ENCODE peak calls at places on chromosomes 5 and 9, in ten cellular contexts. P is stimulated activated CD8-positive, alpha-beta memory T cell treated with anti-CD3 and anti-CD28 coated beads, Interleukin-4, amount 100 ng/mL, for 24 hours; J is Karpas-422; K is ACHN; S is stimulated activated naive CD8-positive, alpha-beta T cell treated with anti-CD3 and anti-CD28 coated beads, Interleukin-15, amount 100 ng/mL, for 72 hours; C is upper lobe of right lung; R is AG08396; E is NCI-H460; Y is mammary epithelial cell; L is bronchial epithelial cell. F is an unnamed sample.

GRCh38 chr9:22170162-22170932 is 161.2 kb upstream of the CDKN2B start:
- DNase-seq in P (no peak), J (peak; percentile 39), K (no peak), S (no peak), C (no peak), R (no peak), E (peak; percentile 80), Y (peak; percentile 68), L (peak; percentile 82), F (no peak)

GRCh38 chr5:33891731-33892418 is at the start of gene ADAMTS12:
- DNase-seq in P (no peak), J (no peak), K (no peak), S (no peak), C (peak; percentile 68), R (peak; percentile 83), E (no peak), Y (peak; percentile 49), L (no peak), F (peak; percentile 26)

GRCh38 chr9:14030350-14030823 is 283.6 kb downstream of the NFIB start:
- DNase-seq in P (no peak), J (no peak), K (no peak), S (no peak), C (no peak), R (peak; percentile 7), E (peak; percentile 62), Y (no peak), L (peak; percentile 75), F (peak; percentile 25)

GRCh38 chr9:126309427-126310179 is 17.0 kb upstream of the MVB12B start:
- DNase-seq in P (no peak), J (no peak), K (no peak), S (no peak), C (no peak), R (no peak), E (no peak), Y (no peak), L (no peak), F (no peak)

GRCh38 chr5:3216386-3216785 is 379.2 kb upstream of the IRX1 start:
- DNase-seq in P (no peak), J (no peak), K (no peak), S (no peak), C (no peak), R (no peak), E (no peak), Y (no peak), L (no peak), F (no peak)

GRCh38 chr5:67673180-67673579 is 476.6 kb upstream of the CD180 start:
- DNase-seq in P (no peak), J (no peak), K (no peak), S (no peak), C (no peak), R (no peak), E (no peak), Y (no peak), L (no peak), F (no peak)

GRCh38 chr9:84061613-84062205 is 81.1 kb downstream of the RMI1 start:
- DNase-seq in P (no peak), J (no peak), K (no peak), S (no peak), C (no peak), R (no peak), E (no peak), Y (no peak), L (no peak), F (no peak)

GRCh38 chr5:154677921-154678320 is 77.3 kb upstream of the LARP1 start:
- DNase-seq in P (no peak), J (no peak), K (no peak), S (no peak), C (no peak), R (no peak), E (no peak), Y (peak; percentile 29), L (peak; percentile 74), F (peak; percentile 27)

GRCh38 chr5:60779431-60779830 is 64.6 kb downstream of the ELOVL7 start:
- DNase-seq in P (no peak), J (no peak), K (no peak), S (no peak), C (no peak), R (no peak), E (no peak), Y (no peak), L (no peak), F (no peak)

GRCh38 chr9:74275872-74276508 is 221.1 kb upstream of the RORB start:
- DNase-seq in P (no peak), J (no peak), K (no peak), S (no peak), C (no peak), R (no peak), E (no peak), Y (no peak), L (no peak), F (no peak)

GRCh38 chr5:141641634-141642278 is 5.0 kb downstream of the RELL2 start:
- DNase-seq in P (no peak), J (no peak), K (peak; percentile 88), S (no peak), C (no peak), R (peak; percentile 70), E (peak; percentile 43), Y (peak; percentile 81), L (peak; percentile 87), F (peak; percentile 91)

GRCh38 chr5:157116483-157116954 is 7.7 kb upstream of the HAVCR2 start:
- DNase-seq in P (no peak), J (no peak), K (no peak), S (no peak), C (no peak), R (no peak), E (no peak), Y (no peak), L (no peak), F (no peak)

GRCh38 chr9:105069285-105070065 is 141.5 kb upstream of the ABCA1 start:
- DNase-seq in P (no peak), J (no peak), K (peak; percentile 19), S (no peak), C (no peak), R (no peak), E (no peak), Y (no peak), L (no peak), F (no peak)

GRCh38 chr5:541148-541887 is 17.1 kb upstream of the SLC9A3 start:
- DNase-seq in P (no peak), J (peak; percentile 66), K (no peak), S (no peak), C (peak; percentile 58), R (no peak), E (no peak), Y (no peak), L (no peak), F (no peak)

GRCh38 chr5:107063511-107063910 is 607.2 kb downstream of the EFNA5 start:
- DNase-seq in P (no peak), J (no peak), K (no peak), S (no peak), C (no peak), R (no peak), E (no peak), Y (peak; percentile 40), L (peak; percentile 82), F (peak; percentile 59)

GRCh38 chr5:123819818-123820217 is 307.8 kb downstream of the CSNK1G3 start:
- DNase-seq in P (no peak), J (no peak), K (no peak), S (no peak), C (no peak), R (peak; percentile 21), E (peak; percentile 99), Y (no peak), L (peak; percentile 67), F (peak; percentile 7)

GRCh38 chr9:137828527-137829259 is 48.9 kb upstream of the CACNA1B start:
- DNase-seq in P (no peak), J (peak; percentile 61), K (peak; percentile 23), S (no peak), C (no peak), R (peak; percentile 63), E (peak; percentile 4), Y (no peak), L (no peak), F (no peak)

GRCh38 chr9:34171753-34172535 is 6.9 kb upstream of the UBAP1 start:
- DNase-seq in P (no peak), J (peak; percentile 88), K (no peak), S (no peak), C (no peak), R (no peak), E (no peak), Y (no peak), L (no peak), F (no peak)

GRCh38 chr5:79702606-79703380 is 13.2 kb downstream of the CMYA5 start:
- DNase-seq in P (peak; percentile 13), J (peak; percentile 63), K (peak; percentile 4), S (no peak), C (no peak), R (peak; percentile 51), E (no peak), Y (peak; percentile 56), L (no peak), F (peak; percentile 32)

GRCh38 chr5:121296357-121296756 is 555.3 kb upstream of the FTMT start:
- DNase-seq in P (no peak), J (no peak), K (no peak), S (no peak), C (no peak), R (no peak), E (no peak), Y (no peak), L (no peak), F (no peak)

GRCh38 chr5:126137771-126138474 is 285.3 kb upstream of the GRAMD2B start:
- DNase-seq in P (no peak), J (no peak), K (no peak), S (no peak), C (no peak), R (no peak), E (no peak), Y (no peak), L (no peak), F (peak; percentile 13)

GRCh38 chr5:127406326-127407121 is 110.9 kb upstream of the PRRC1 start:
- DNase-seq in P (no peak), J (no peak), K (no peak), S (no peak), C (no peak), R (no peak), E (no peak), Y (no peak), L (no peak), F (no peak)

GRCh38 chr9:99345936-99346335 is 123.9 kb downstream of the SEC61B start:
- DNase-seq in P (no peak), J (no peak), K (no peak), S (no peak), C (no peak), R (no peak), E (no peak), Y (no peak), L (peak; percentile 80), F (peak; percentile 39)

GRCh38 chr5:97164846-97165245 is 18.2 kb downstream of the RIOK2 start:
- DNase-seq in P (no peak), J (no peak), K (no peak), S (no peak), C (no peak), R (peak; percentile 5), E (no peak), Y (peak; percentile 32), L (peak; percentile 61), F (peak; percentile 16)

GRCh38 chr5:171954721-171955120 is 51.7 kb downstream of the FBXW11 start:
- DNase-seq in P (no peak), J (no peak), K (peak; percentile 13), S (no peak), C (no peak), R (peak; percentile 22), E (no peak), Y (peak; percentile 28), L (peak; percentile 84), F (peak; percentile 43)

GRCh38 chr5:131965826-131966415 is 20.5 kb upstream of the MEIKIN start:
- DNase-seq in P (no peak), J (no peak), K (no peak), S (no peak), C (no peak), R (no peak), E (no peak), Y (no peak), L (no peak), F (no peak)

GRCh38 chr5:177426566-177427210 is at the start of gene GRK6:
- DNase-seq in P (no peak), J (peak; percentile 88), K (peak; percentile 38), S (peak; percentile 74), C (peak; percentile 86), R (no peak), E (no peak), Y (peak; percentile 50), L (no peak), F (peak; percentile 57)

GRCh38 chr5:100902406-100903035 is 561 bp downstream of the ST8SIA4 start:
- DNase-seq in P (no peak), J (no peak), K (peak; percentile 30), S (peak; percentile 54), C (no peak), R (no peak), E (no peak), Y (no peak), L (no peak), F (no peak)